ENCODE peak calls at places on chromosomes 2 and 18, in eight cellular contexts. One of them, this sample, is unnamed.

GRCh38 chr2:226995625-226996041 is 159.8 kb downstream of the RHBDD1 start:
- DNase-seq in endodermal cell: no peak
- DNase-seq in right lobe of liver: peak; percentile 82
- DNase-seq in GM23248: peak; percentile 92
- DNase-seq in BJ: no peak
- DNase-seq in heart left ventricle: peak; percentile 16
- DNase-seq in ovary: no peak
- DNase-seq in A549: peak; percentile 51
- DNase-seq in this sample: no peak

GRCh38 chr2:198762456-198762855 is 695.3 kb downstream of the SATB2 start:
- DNase-seq in endodermal cell: no peak
- DNase-seq in right lobe of liver: no peak
- DNase-seq in GM23248: peak; percentile 18
- DNase-seq in BJ: no peak
- DNase-seq in heart left ventricle: no peak
- DNase-seq in ovary: no peak
- DNase-seq in A549: no peak
- DNase-seq in this sample: no peak

GRCh38 chr18:2123077-2123476 is 448.2 kb downstream of the METTL4 start:
- DNase-seq in endodermal cell: no peak
- DNase-seq in right lobe of liver: no peak
- DNase-seq in GM23248: no peak
- DNase-seq in BJ: no peak
- DNase-seq in heart left ventricle: no peak
- DNase-seq in ovary: no peak
- DNase-seq in A549: no peak
- DNase-seq in this sample: no peak

GRCh38 chr2:152861349-152861942 is 143.0 kb downstream of the ARL6IP6 start:
- DNase-seq in endodermal cell: peak; percentile 83
- DNase-seq in right lobe of liver: peak; percentile 23
- DNase-seq in GM23248: peak; percentile 52
- DNase-seq in BJ: no peak
- DNase-seq in heart left ventricle: no peak
- DNase-seq in ovary: no peak
- DNase-seq in A549: peak; percentile 36
- DNase-seq in this sample: peak; percentile 5

GRCh38 chr18:9304388-9305070 is 30.0 kb upstream of the TWSG1 start:
- DNase-seq in endodermal cell: no peak
- DNase-seq in right lobe of liver: no peak
- DNase-seq in GM23248: no peak
- DNase-seq in BJ: no peak
- DNase-seq in heart left ventricle: no peak
- DNase-seq in ovary: no peak
- DNase-seq in A549: no peak
- DNase-seq in this sample: no peak

GRCh38 chr2:74894261-74895030 is 60.5 kb downstream of the HK2 start:
- DNase-seq in endodermal cell: peak; percentile 39
- DNase-seq in right lobe of liver: no peak
- DNase-seq in GM23248: peak; percentile 87
- DNase-seq in BJ: no peak
- DNase-seq in heart left ventricle: no peak
- DNase-seq in ovary: no peak
- DNase-seq in A549: no peak
- DNase-seq in this sample: no peak

GRCh38 chr2:59029058-59029457 is 787.9 kb upstream of the FANCL start:
- DNase-seq in endodermal cell: no peak
- DNase-seq in right lobe of liver: peak; percentile 27
- DNase-seq in GM23248: no peak
- DNase-seq in BJ: no peak
- DNase-seq in heart left ventricle: no peak
- DNase-seq in ovary: no peak
- DNase-seq in A549: no peak
- DNase-seq in this sample: no peak

GRCh38 chr18:3816601-3817363 is 366.8 kb downstream of the TGIF1 start:
- DNase-seq in endodermal cell: no peak
- DNase-seq in right lobe of liver: no peak
- DNase-seq in GM23248: peak; percentile 95
- DNase-seq in BJ: peak; percentile 97
- DNase-seq in heart left ventricle: no peak
- DNase-seq in ovary: no peak
- DNase-seq in A549: peak; percentile 89
- DNase-seq in this sample: peak; percentile 77

GRCh38 chr18:43077510-43078290 is 37.8 kb downstream of the RIT2 start:
- DNase-seq in endodermal cell: no peak
- DNase-seq in right lobe of liver: no peak
- DNase-seq in GM23248: no peak
- DNase-seq in BJ: no peak
- DNase-seq in heart left ventricle: no peak
- DNase-seq in ovary: no peak
- DNase-seq in A549: no peak
- DNase-seq in this sample: no peak

GRCh38 chr18:1302861-1303260 is 398.2 kb downstream of the ADCYAP1 start:
- DNase-seq in endodermal cell: no peak
- DNase-seq in right lobe of liver: no peak
- DNase-seq in GM23248: no peak
- DNase-seq in BJ: no peak
- DNase-seq in heart left ventricle: no peak
- DNase-seq in ovary: no peak
- DNase-seq in A549: no peak
- DNase-seq in this sample: no peak

GRCh38 chr2:101596346-101596745 is 101.2 kb upstream of the MAP4K4 start:
- DNase-seq in endodermal cell: no peak
- DNase-seq in right lobe of liver: no peak
- DNase-seq in GM23248: no peak
- DNase-seq in BJ: no peak
- DNase-seq in heart left ventricle: no peak
- DNase-seq in ovary: no peak
- DNase-seq in A549: no peak
- DNase-seq in this sample: no peak

GRCh38 chr18:7662866-7663265 is 95.8 kb downstream of the PTPRM start:
- DNase-seq in endodermal cell: no peak
- DNase-seq in right lobe of liver: no peak
- DNase-seq in GM23248: no peak
- DNase-seq in BJ: no peak
- DNase-seq in heart left ventricle: no peak
- DNase-seq in ovary: no peak
- DNase-seq in A549: no peak
- DNase-seq in this sample: no peak

GRCh38 chr2:38266382-38267051 is 110.6 kb downstream of the ATL2 start:
- DNase-seq in endodermal cell: no peak
- DNase-seq in right lobe of liver: no peak
- DNase-seq in GM23248: no peak
- DNase-seq in BJ: no peak
- DNase-seq in heart left ventricle: no peak
- DNase-seq in ovary: no peak
- DNase-seq in A549: no peak
- DNase-seq in this sample: peak; percentile 13

GRCh38 chr2:38268691-38269309 is 108.3 kb downstream of the ATL2 start:
- DNase-seq in endodermal cell: no peak
- DNase-seq in right lobe of liver: no peak
- DNase-seq in GM23248: peak; percentile 85
- DNase-seq in BJ: no peak
- DNase-seq in heart left ventricle: no peak
- DNase-seq in ovary: no peak
- DNase-seq in A549: no peak
- DNase-seq in this sample: no peak

GRCh38 chr2:38268001-38268400 is 109.1 kb downstream of the ATL2 start:
- DNase-seq in endodermal cell: no peak
- DNase-seq in right lobe of liver: no peak
- DNase-seq in GM23248: peak; percentile 23
- DNase-seq in BJ: no peak
- DNase-seq in heart left ventricle: no peak
- DNase-seq in ovary: no peak
- DNase-seq in A549: no peak
- DNase-seq in this sample: no peak

GRCh38 chr2:38265461-38265860 is 111.6 kb downstream of the ATL2 start:
- DNase-seq in endodermal cell: no peak
- DNase-seq in right lobe of liver: no peak
- DNase-seq in GM23248: no peak
- DNase-seq in BJ: no peak
- DNase-seq in heart left ventricle: no peak
- DNase-seq in ovary: no peak
- DNase-seq in A549: no peak
- DNase-seq in this sample: no peak

DNA sequence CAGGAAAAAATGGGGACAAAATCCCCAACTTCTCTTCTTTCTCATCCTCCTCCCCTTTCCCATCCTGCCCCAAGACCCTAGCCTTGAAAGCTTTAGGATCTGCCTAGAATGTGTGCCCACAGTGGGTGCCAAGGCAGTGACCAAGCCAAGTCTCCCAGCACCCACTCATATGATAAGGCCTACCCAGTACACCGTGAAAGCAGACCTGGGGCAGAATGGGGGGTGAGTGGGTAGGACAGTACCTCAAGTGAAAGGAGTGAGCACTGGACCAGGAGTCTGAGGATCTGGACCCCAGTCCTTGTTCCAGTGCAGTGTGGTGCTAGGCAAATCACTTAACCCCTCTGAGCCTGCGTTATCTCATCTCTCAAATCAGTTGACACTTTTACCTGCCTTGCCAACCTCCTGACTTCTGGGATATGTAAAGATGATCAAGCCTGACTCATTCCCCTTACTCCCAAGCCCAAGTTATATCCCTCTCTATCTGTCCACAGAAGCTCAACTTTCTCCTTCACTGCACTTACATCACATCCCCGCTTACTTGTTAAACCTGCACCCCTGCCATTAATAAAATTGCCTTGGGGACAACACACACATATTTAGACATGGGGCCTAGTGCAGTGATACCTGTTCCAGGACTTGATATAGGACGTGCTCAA is 109.7 kb downstream of the ATL2 start:
- DNase-seq in endodermal cell: no peak
- DNase-seq in right lobe of liver: no peak
- DNase-seq in GM23248: peak; percentile 10
- DNase-seq in BJ: no peak
- DNase-seq in heart left ventricle: no peak
- DNase-seq in ovary: no peak
- DNase-seq in A549: no peak
- DNase-seq in this sample: no peak
- H3K4me3 ChIP-seq in endodermal cell: no peak overlapping the region
- H3K4me3 ChIP-seq in right lobe of liver: no peak overlapping the region
- H3K4me3 ChIP-seq in GM23248: no peak overlapping the region
- H3K4me3 ChIP-seq in BJ: no peak overlapping the region
- H3K4me3 ChIP-seq in heart left ventricle: no peak overlapping the region
- H3K4me3 ChIP-seq in ovary: no peak overlapping the region
- H3K4me3 ChIP-seq in A549: no peak overlapping the region
- H3K4me3 ChIP-seq in this sample: no peak overlapping the region

GRCh38 chr2:45889053-45889452 is 237.6 kb downstream of the PRKCE start:
- DNase-seq in endodermal cell: peak; percentile 65
- DNase-seq in right lobe of liver: no peak
- DNase-seq in GM23248: no peak
- DNase-seq in BJ: no peak
- DNase-seq in heart left ventricle: peak; percentile 29
- DNase-seq in ovary: no peak
- DNase-seq in A549: peak; percentile 18
- DNase-seq in this sample: no peak
- H3K4me3 ChIP-seq in endodermal cell: no peak overlapping the region
- H3K4me3 ChIP-seq in right lobe of liver: no peak overlapping the region
- H3K4me3 ChIP-seq in GM23248: no peak overlapping the region
- H3K4me3 ChIP-seq in BJ: no peak overlapping the region
- H3K4me3 ChIP-seq in heart left ventricle: no peak overlapping the region
- H3K4me3 ChIP-seq in ovary: no peak overlapping the region
- H3K4me3 ChIP-seq in A549: no peak overlapping the region
- H3K4me3 ChIP-seq in this sample: no peak overlapping the region

DNA sequence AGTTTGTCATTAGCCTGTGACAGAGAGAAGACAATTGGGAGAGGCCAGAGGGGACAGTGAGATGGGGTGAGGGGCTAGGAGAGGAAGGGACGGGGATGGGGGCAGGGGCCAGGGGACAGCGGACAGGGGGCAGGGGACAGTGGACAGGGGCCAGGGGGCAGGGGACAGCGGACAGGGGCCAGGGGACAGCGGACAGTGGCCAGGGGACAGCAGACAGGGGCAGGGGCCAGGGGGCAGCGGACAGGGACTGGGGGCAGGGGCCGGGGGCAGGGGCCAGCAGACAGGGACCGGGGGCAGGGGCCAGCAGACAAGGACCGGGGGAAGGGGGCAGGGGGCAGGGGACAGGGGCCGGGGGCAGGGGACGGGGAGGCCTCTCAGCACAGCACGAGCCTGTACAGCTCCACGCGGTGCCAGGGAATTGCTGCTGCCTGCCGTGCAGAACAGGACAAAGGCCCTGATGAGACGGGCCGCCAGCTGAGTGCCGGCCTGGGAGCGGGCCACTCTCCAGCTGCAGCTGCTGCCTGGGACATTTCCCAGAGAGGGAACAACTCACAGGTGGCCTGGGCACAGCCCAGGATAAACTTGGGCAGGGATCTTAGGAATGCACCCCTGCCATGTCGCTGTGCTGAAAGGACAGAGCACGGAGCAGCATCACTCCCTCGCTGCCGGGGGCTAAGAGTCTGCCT is 38.7 kb downstream of the CENPO start:
- DNase-seq in endodermal cell: no peak
- DNase-seq in right lobe of liver: no peak
- DNase-seq in GM23248: no peak
- DNase-seq in BJ: no peak
- DNase-seq in heart left ventricle: no peak
- DNase-seq in ovary: peak; percentile 2
- DNase-seq in A549: no peak
- DNase-seq in this sample: no peak
- H3K4me3 ChIP-seq in endodermal cell: no peak overlapping the region
- H3K4me3 ChIP-seq in right lobe of liver: no peak overlapping the region
- H3K4me3 ChIP-seq in GM23248: no peak overlapping the region
- H3K4me3 ChIP-seq in BJ: no peak overlapping the region
- H3K4me3 ChIP-seq in heart left ventricle: no peak overlapping the region
- H3K4me3 ChIP-seq in ovary: no peak overlapping the region
- H3K4me3 ChIP-seq in A549: no peak overlapping the region
- H3K4me3 ChIP-seq in this sample: no peak overlapping the region

DNA sequence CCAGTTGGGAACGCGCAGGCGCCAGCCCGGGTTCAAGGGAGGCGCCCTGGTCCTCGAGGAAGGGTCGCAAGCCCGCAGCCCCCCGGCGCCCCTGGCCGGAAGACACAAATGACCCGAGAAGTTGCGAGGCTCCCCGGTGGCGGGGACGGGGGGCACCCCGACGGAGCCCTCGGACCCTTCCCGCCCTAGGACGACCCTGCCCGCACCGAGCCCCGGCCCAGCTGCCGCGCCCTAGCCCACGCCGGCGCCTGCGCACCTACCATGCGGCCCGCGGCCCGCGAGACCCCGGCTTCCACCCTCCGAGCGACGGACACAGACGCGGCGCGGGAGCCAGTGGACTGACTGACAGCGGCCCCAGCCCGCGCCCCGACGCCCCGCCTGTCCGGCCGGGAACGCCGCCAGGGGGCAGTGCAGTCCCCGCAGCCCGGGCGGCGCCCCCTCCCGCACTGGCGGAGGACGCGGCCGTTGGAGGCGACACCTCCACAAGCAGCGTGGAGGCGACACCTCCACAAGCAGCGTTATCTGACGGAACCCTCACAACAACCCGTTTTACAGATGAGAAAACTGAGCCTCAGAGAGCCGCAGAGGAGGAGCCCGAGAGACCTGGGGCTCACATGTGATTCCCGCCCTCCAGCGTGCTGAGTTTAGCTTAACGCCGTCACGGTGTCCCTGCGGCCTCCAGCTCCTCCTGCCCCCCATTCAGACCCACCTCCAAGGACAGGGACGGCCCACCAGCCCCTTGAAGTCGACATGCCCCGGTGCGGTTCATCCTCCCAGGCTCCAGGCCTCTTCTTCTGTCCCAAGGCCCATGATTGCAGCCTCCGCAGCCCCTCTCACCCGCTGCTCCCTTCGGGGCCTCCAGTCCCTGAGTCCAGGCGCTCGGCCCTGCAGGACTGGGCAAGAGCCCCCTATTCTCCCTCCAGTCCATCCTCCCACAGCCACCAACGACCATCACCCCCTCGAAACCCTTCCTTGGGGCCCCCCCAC is at the start of gene NMUR1:
- DNase-seq in endodermal cell: peak; percentile 88
- DNase-seq in right lobe of liver: peak; percentile 66
- DNase-seq in GM23248: peak; percentile 63
- DNase-seq in BJ: no peak
- DNase-seq in heart left ventricle: peak; percentile 64
- DNase-seq in ovary: no peak
- DNase-seq in A549: peak; percentile 52
- DNase-seq in this sample: peak; percentile 47
- H3K4me3 ChIP-seq in endodermal cell: no peak within 1 kb of the TSS
- H3K4me3 ChIP-seq in right lobe of liver: peak within 1 kb of the TSS; percentile 39
- H3K4me3 ChIP-seq in GM23248: peak within 1 kb of the TSS; percentile 38
- H3K4me3 ChIP-seq in BJ: no peak within 1 kb of the TSS
- H3K4me3 ChIP-seq in heart left ventricle: peak within 1 kb of the TSS; percentile 55
- H3K4me3 ChIP-seq in ovary: peak within 1 kb of the TSS; percentile 1
- H3K4me3 ChIP-seq in A549: peak within 1 kb of the TSS; percentile 44
- H3K4me3 ChIP-seq in this sample: no peak within 1 kb of the TSS